ENCODE peak calls at places on chromosomes 11 and 22, in seven cellular contexts. K, G, I, C, T, M and A are unnamed samples.

GRCh38 chr11:73795925-73796632 is 8.4 kb downstream of the MRPL48 start:
- DNase-seq in C (no peak), G (no peak), T (no peak), M (no peak), K (no peak), I (no peak), A (no peak)

GRCh38 chr22:25347752-25348102 is 128.3 kb downstream of the CRYBB2 start:
- DNase-seq in I (peak; percentile 11), K (no peak), C (no peak), T (no peak), G (no peak), M (peak; percentile 44), A (no peak)

GRCh38 chr22:46791201-46791731 is 28.8 kb downstream of the TBC1D22A start:
- DNase-seq in C (no peak), M (peak; percentile 83), G (peak; percentile 58), T (peak; percentile 76), I (peak; percentile 59), K (no peak), A (peak; percentile 73)

GRCh38 chr11:133249065-133249464 is 283.2 kb downstream of the OPCML start:
- DNase-seq in I (no peak), C (no peak), K (no peak), M (no peak), T (no peak), G (no peak), A (no peak)

GRCh38 chr22:31929126-31929928 is 15.0 kb upstream of the YWHAH start:
- DNase-seq in T (no peak), I (no peak), C (no peak), G (no peak), M (peak; percentile 51), K (peak; percentile 35), A (no peak)

GRCh38 chr22:36386900-36387663 is 685 bp downstream of the MYH9 start:
- DNase-seq in I (no peak), K (peak; percentile 78), G (no peak), M (no peak), T (no peak), C (no peak), A (no peak)

GRCh38 chr11:57359896-57360690 is 20.9 kb downstream of the PRG3 start:
- DNase-seq in M (no peak), K (no peak), C (no peak), G (no peak), I (no peak), T (no peak), A (no peak)

GRCh38 chr22:44944891-44945600 is 64.8 kb downstream of the PHF21B start:
- DNase-seq in K (no peak), G (no peak), I (no peak), C (no peak), T (no peak), M (no peak), A (no peak)

GRCh38 chr22:19848298-19849224 is 6.1 kb downstream of the GNB1L start:
- DNase-seq in T (no peak), K (peak; percentile 24), I (no peak), M (no peak), G (no peak), C (no peak), A (no peak)

GRCh38 chr11:75272821-75273301 is 32.3 kb downstream of the TPBGL start:
- DNase-seq in I (no peak), G (no peak), K (no peak), T (no peak), M (no peak), C (no peak), A (no peak)

GRCh38 chr11:40401132-40401853 is 1058.2 kb downstream of the LRRC4C start:
- DNase-seq in M (no peak), T (no peak), C (no peak), K (no peak), G (no peak), I (no peak), A (peak; percentile 12)

GRCh38 chr22:47465809-47466208 is 703.4 kb downstream of the TBC1D22A start:
- DNase-seq in T (no peak), M (no peak), C (no peak), K (no peak), G (no peak), I (no peak), A (no peak)

GRCh38 chr11:46414466-46414796 is 22.9 kb upstream of the CHRM4 start:
- DNase-seq in C (no peak), K (no peak), I (no peak), T (no peak), G (no peak), M (no peak), A (peak; percentile 95)

GRCh38 chr11:30855383-30856006 is 269.3 kb upstream of the MPPED2 start:
- DNase-seq in G (no peak), K (no peak), M (peak; percentile 29), I (peak; percentile 4), T (no peak), C (no peak), A (peak; percentile 16)

GRCh38 chr11:11628651-11629050 is 6.8 kb upstream of the GALNT18 start:
- DNase-seq in C (no peak), K (no peak), M (no peak), T (no peak), G (no peak), I (no peak), A (no peak)

GRCh38 chr11:106959800-106960199 is 58.5 kb downstream of the GUCY1A2 start:
- DNase-seq in G (peak; percentile 50), K (no peak), T (no peak), M (no peak), C (no peak), I (peak; percentile 6), A (no peak)

GRCh38 chr22:20581503-20582170 is 74.2 kb downstream of the MED15 start:
- DNase-seq in K (no peak), G (no peak), T (no peak), M (no peak), C (no peak), I (no peak), A (no peak)

GRCh38 chr22:48495751-48496080 is 1332.0 kb downstream of the BRD1 start:
- DNase-seq in K (no peak), C (no peak), T (no peak), I (no peak), G (no peak), M (no peak), A (no peak)

GRCh38 chr11:113182288-113182687 is 132.1 kb upstream of the TTC12 start:
- DNase-seq in I (no peak), G (no peak), T (no peak), C (no peak), M (no peak), K (no peak), A (no peak)

GRCh38 chr22:34067031-34067430 is 146.8 kb upstream of the LARGE1 start:
- DNase-seq in C (no peak), M (no peak), T (no peak), G (no peak), I (no peak), K (no peak), A (no peak)

GRCh38 chr22:49768961-49769690 is 58.5 kb downstream of the BRD1 start:
- DNase-seq in K (no peak), G (no peak), C (no peak), M (peak; percentile 61), T (no peak), I (peak; percentile 31), A (no peak)

GRCh38 chr11:43735931-43736330 is 55.4 kb downstream of the HSD17B12 start:
- DNase-seq in K (no peak), M (peak; percentile 71), C (no peak), T (no peak), I (peak; percentile 61), G (peak; percentile 83), A (no peak)
- H3K4me3 ChIP-seq in K (no peak overlapping the region), M (no peak overlapping the region), C (peak overlapping the region; percentile 59), T (no peak overlapping the region), I (no peak overlapping the region), G (no peak overlapping the region), A (no peak overlapping the region)

GRCh38 chr11:31964181-31964580 is 126.7 kb upstream of the RCN1 start:
- DNase-seq in M (no peak), K (no peak), I (no peak), G (no peak), C (no peak), T (no peak), A (no peak)
- H3K4me3 ChIP-seq in M (no peak overlapping the region), K (no peak overlapping the region), I (no peak overlapping the region), G (no peak overlapping the region), C (no peak overlapping the region), T (no peak overlapping the region), A (no peak overlapping the region)

DNA sequence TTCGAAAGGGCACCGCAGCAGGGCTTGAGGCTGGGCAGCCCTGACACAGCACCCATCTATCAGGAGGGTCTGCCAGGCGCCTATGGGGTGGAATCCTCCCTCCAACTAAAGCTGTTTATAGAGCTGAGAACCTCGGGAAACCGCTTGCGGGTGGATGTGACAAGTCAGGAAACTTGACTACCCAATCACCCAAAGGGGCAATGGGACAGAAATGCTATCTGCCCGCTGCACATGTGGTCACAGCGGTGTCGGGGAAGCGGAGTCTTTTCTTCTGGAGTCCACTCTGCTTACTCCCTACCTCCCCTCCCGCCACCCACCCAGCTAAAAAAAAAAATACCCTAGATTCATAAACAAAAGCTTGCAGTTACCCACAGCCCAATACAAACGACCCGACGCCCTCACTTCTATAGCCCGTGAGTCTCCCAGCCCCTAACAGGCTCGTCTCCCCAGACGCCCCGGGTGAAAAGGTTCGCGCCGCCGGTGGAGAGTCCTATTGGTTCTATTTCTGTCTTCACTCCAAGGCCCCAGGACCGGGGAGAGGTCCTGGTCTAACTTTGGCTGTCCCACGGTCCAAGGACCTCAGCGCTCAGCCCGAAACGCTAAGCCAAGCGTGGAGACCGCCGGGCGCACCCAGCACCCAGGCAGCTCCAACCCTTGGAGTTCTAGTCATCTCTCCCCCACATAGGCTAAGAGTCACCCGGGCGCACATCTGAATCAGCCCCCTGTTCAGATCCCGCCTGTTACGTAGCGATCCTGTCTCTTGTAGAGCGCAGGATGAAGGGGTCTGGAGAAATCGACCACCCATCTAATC is 1.4 kb downstream of the TRPC6 start:
- DNase-seq in G (no peak), K (no peak), M (peak; percentile 31), T (no peak), C (no peak), I (no peak), A (no peak)
- H3K4me3 ChIP-seq in G (peak overlapping the region; percentile 55), K (peak overlapping the region; percentile 32), M (peak overlapping the region; percentile 97), T (no peak overlapping the region), C (peak overlapping the region; percentile 79), I (no peak overlapping the region), A (no peak overlapping the region)

GRCh38 chr11:66242085-66242765 is 26.2 kb upstream of the RAB1B start:
- DNase-seq in K (no peak), G (no peak), I (no peak), T (no peak), M (no peak), C (no peak), A (peak; percentile 79)

GRCh38 chr11:66239998-66240780 is 28.2 kb upstream of the RAB1B start:
- DNase-seq in T (no peak), M (no peak), G (no peak), K (no peak), C (no peak), I (no peak), A (no peak)

GRCh38 chr11:66240781-66241136 is 27.7 kb upstream of the RAB1B start:
- DNase-seq in K (no peak), G (no peak), C (no peak), M (no peak), I (no peak), T (no peak), A (no peak)

GRCh38 chr11:66247295-66247694 is 21.1 kb upstream of the RAB1B start:
- DNase-seq in K (no peak), I (no peak), M (no peak), C (no peak), T (no peak), G (no peak), A (no peak)

DNA sequence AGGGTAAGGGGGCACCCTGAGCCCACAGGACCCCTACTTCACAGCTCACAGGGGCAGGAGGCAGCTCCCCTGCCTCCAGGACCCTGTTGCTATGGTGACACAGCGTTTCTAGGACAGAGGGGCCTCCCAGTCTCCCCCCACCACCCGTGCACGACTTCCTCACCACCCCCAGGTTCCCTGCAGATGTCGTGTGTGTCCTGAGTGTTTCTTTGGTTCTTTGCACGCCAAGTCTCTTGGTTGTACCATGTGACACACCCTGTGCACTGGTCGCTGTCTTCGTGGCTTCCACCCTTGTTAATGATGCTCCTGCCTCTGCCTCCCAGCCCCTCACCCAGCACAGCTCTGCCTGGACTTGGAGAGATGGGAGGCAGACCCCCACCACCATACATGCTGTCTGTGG is 24.6 kb upstream of the RAB1B start:
- DNase-seq in I (no peak), M (no peak), C (no peak), T (no peak), K (no peak), G (no peak), A (peak; percentile 51)
- H3K4me3 ChIP-seq in I (no peak overlapping the region), M (no peak overlapping the region), C (no peak overlapping the region), T (no peak overlapping the region), K (no peak overlapping the region), G (no peak overlapping the region), A (no peak overlapping the region)